ENCODE peak calls at places on chromosomes 4 and X, in nine cellular contexts. Y, C, X, V, E, T, B, F and D are unnamed samples.

GRCh38 chr4:55013431-55013955 is 111.9 kb downstream of the KDR start:
- DNase-seq in T (no peak), E (no peak), Y (no peak), F (no peak), C (no peak), B (no peak), X (no peak), V (no peak), D (no peak)

GRCh38 chr4:184514121-184514988 is 40.0 kb upstream of the IRF2 start:
- DNase-seq in X (peak; percentile 7), Y (no peak), B (peak; percentile 96), T (peak; percentile 49), E (no peak), V (no peak), F (peak; percentile 28), C (no peak), D (peak; percentile 61)

GRCh38 chr4:123744664-123745290 is 348.2 kb downstream of the SPRY1 start:
- DNase-seq in V (no peak), X (no peak), F (no peak), Y (no peak), T (peak; percentile 39), E (no peak), C (no peak), B (no peak), D (no peak)

GRCh38 chrX:28854637-28855036 is 267.4 kb downstream of the IL1RAPL1 start:
- DNase-seq in E (no peak), V (no peak), Y (no peak), T (no peak), B (no peak), C (no peak), F (no peak), X (no peak), D (no peak)

GRCh38 chr4:60847614-60848013 is 352.5 kb upstream of the ADGRL3 start:
- DNase-seq in B (no peak), T (no peak), C (no peak), X (no peak), E (no peak), Y (peak; percentile 34), F (no peak), V (no peak), D (no peak)

GRCh38 chr4:10020106-10020505 is 1.2 kb downstream of the SLC2A9 start:
- DNase-seq in E (no peak), F (no peak), X (no peak), Y (no peak), V (no peak), T (no peak), B (no peak), C (no peak), D (no peak)

GRCh38 chr4:12875640-12876243 is 608.4 kb downstream of the RAB28 start:
- DNase-seq in B (no peak), V (no peak), X (no peak), T (no peak), F (no peak), Y (no peak), E (no peak), C (no peak), D (no peak)

GRCh38 chrX:19673334-19674040 is 158.2 kb upstream of the MAP3K15 start:
- DNase-seq in V (no peak), X (peak; percentile 85), T (peak; percentile 57), E (no peak), Y (no peak), F (peak; percentile 63), C (peak; percentile 81), B (peak; percentile 82), D (peak; percentile 68)

GRCh38 chrX:119417842-119418241 is 18.7 kb downstream of the SLC25A43 start:
- DNase-seq in F (no peak), B (no peak), T (no peak), V (peak; percentile 42), X (no peak), E (no peak), C (no peak), Y (no peak), D (no peak)

GRCh38 chrX:71910526-71911022 is at the start of gene NHSL2:
- DNase-seq in B (no peak), V (peak; percentile 80), Y (peak; percentile 55), F (peak; percentile 44), T (no peak), E (no peak), C (no peak), X (peak; percentile 25), D (no peak)

GRCh38 chr4:185786422-185786821 is 25.6 kb downstream of the SORBS2 start:
- DNase-seq in V (no peak), B (no peak), X (no peak), C (no peak), T (no peak), Y (no peak), E (no peak), F (no peak), D (no peak)

GRCh38 chr4:80071643-80072606 is 1.1 kb downstream of the ANTXR2 start:
- DNase-seq in X (peak; percentile 22), T (peak; percentile 36), B (peak; percentile 11), C (peak; percentile 80), Y (peak; percentile 69), V (peak; percentile 21), F (peak; percentile 1), E (no peak), D (no peak)

GRCh38 chr4:169238445-169238844 is 32.3 kb downstream of the SH3RF1 start:
- DNase-seq in B (peak; percentile 17), C (no peak), F (no peak), E (no peak), Y (no peak), T (no peak), X (no peak), V (no peak), D (no peak)

GRCh38 chr4:168796362-168797106 is 213.5 kb downstream of the CBR4 start:
- DNase-seq in F (peak; percentile 94), C (peak; percentile 53), B (peak; percentile 15), E (no peak), V (no peak), Y (no peak), T (no peak), X (no peak), D (peak; percentile 50)

GRCh38 chr4:147829401-147830101 is 97.7 kb downstream of the ARHGAP10 start:
- DNase-seq in T (no peak), V (no peak), E (no peak), C (peak; percentile 88), X (no peak), Y (no peak), F (no peak), B (peak; percentile 9), D (peak; percentile 68)

GRCh38 chrX:45758319-45758718 is 557.6 kb upstream of the DIPK2B start:
- DNase-seq in F (no peak), E (no peak), V (no peak), T (no peak), C (no peak), B (peak; percentile 78), X (no peak), Y (no peak), D (no peak)

GRCh38 chrX:67636532-67636931 is 92.7 kb downstream of the AR start:
- DNase-seq in F (no peak), Y (peak; percentile 21), T (no peak), X (no peak), V (no peak), B (no peak), C (no peak), E (no peak), D (no peak)

GRCh38 chr4:76194325-76194724 is 19.3 kb downstream of the SCARB2 start:
- DNase-seq in T (no peak), V (no peak), F (peak; percentile 14), X (peak; percentile 33), C (no peak), E (no peak), Y (no peak), B (peak; percentile 84), D (no peak)

GRCh38 chr4:37365888-37366287 is 121.3 kb downstream of the NWD2 start:
- DNase-seq in X (no peak), Y (no peak), V (no peak), C (no peak), T (no peak), F (no peak), E (no peak), B (no peak), D (no peak)

GRCh38 chr4:24063771-24064170 is 173.9 kb upstream of the PPARGC1A start:
- DNase-seq in F (no peak), E (peak; percentile 0), T (no peak), B (no peak), C (no peak), V (no peak), X (no peak), Y (no peak), D (no peak)

GRCh38 chr4:185318679-185319078 is 77.0 kb downstream of the LRP2BP start:
- DNase-seq in V (peak; percentile 55), B (no peak), T (no peak), C (no peak), E (peak; percentile 0), Y (peak; percentile 86), X (no peak), F (no peak), D (no peak)

GRCh38 chrX:37594755-37595382 is 23.4 kb downstream of the LANCL3 start:
- DNase-seq in C (no peak), F (no peak), V (no peak), B (no peak), E (no peak), T (no peak), X (no peak), Y (no peak), D (no peak)